ENCODE peak calls at places on chromosomes 13 and 19, in seven cellular contexts. X is HL-60, N is breast epithelium, M is GM23338, Q is esophagus muscularis mucosa, I is GM12892, Y is H1. R is an unnamed sample.

GRCh38 chr19:9909251-9909650 is 27.1 kb downstream of the OLFM2 start:
- DNase-seq in X (no peak), N (no peak), M (no peak), Q (no peak), I (no peak), Y (no peak), R (no peak)

GRCh38 chr13:98541701-98542203 is 35.2 kb downstream of the STK24 start:
- DNase-seq in X (no peak), N (no peak), M (no peak), Q (no peak), I (no peak), Y (no peak), R (no peak)

GRCh38 chr13:54433511-54434206 is 1405.0 kb downstream of the OLFM4 start:
- DNase-seq in X (no peak), N (no peak), M (no peak), Q (no peak), I (no peak), Y (no peak), R (no peak)

GRCh38 chr19:3357362-3357730 is 9.0 kb upstream of the NFIC start:
- DNase-seq in X (no peak), N (no peak), M (no peak), Q (no peak), I (no peak), Y (no peak), R (no peak)

GRCh38 chr19:6418562-6418932 is 6.1 kb downstream of the KHSRP start:
- DNase-seq in X (no peak), N (no peak), M (no peak), Q (no peak), I (no peak), Y (no peak), R (no peak)

GRCh38 chr19:39819786-39820185 is 14.2 kb downstream of the DYRK1B start:
- DNase-seq in X (no peak), N (no peak), M (no peak), Q (no peak), I (no peak), Y (no peak), R (no peak)

GRCh38 chr13:71148391-71148790 is 718.6 kb downstream of the DACH1 start:
- DNase-seq in X (no peak), N (no peak), M (no peak), Q (no peak), I (no peak), Y (no peak), R (no peak)

GRCh38 chr13:111270765-111271164 is 49.7 kb upstream of the TEX29 start:
- DNase-seq in X (no peak), N (no peak), M (no peak), Q (peak), I (no peak), Y (no peak), R (no peak)

GRCh38 chr19:5155586-5156210 is 184.9 kb downstream of the PTPRS start:
- DNase-seq in X (no peak), N (no peak), M (no peak), Q (no peak), I (no peak), Y (no peak), R (no peak)

GRCh38 chr13:27076411-27076810 is 95.2 kb downstream of the USP12 start:
- DNase-seq in X (no peak), N (no peak), M (no peak), Q (no peak), I (no peak), Y (no peak), R (no peak)

GRCh38 chr13:114077121-114077937 is 55.1 kb downstream of the RASA3 start:
- DNase-seq in X (no peak), N (peak), M (no peak), Q (no peak), I (no peak), Y (no peak), R (no peak)

GRCh38 chr19:604355-604754 is 14.7 kb downstream of the HCN2 start:
- DNase-seq in X (no peak), N (no peak), M (no peak), Q (no peak), I (peak), Y (no peak), R (no peak)

GRCh38 chr13:23488442-23488841 is 54.9 kb upstream of the SACS start:
- DNase-seq in X (no peak), N (no peak), M (no peak), Q (no peak), I (no peak), Y (no peak), R (no peak)

DNA sequence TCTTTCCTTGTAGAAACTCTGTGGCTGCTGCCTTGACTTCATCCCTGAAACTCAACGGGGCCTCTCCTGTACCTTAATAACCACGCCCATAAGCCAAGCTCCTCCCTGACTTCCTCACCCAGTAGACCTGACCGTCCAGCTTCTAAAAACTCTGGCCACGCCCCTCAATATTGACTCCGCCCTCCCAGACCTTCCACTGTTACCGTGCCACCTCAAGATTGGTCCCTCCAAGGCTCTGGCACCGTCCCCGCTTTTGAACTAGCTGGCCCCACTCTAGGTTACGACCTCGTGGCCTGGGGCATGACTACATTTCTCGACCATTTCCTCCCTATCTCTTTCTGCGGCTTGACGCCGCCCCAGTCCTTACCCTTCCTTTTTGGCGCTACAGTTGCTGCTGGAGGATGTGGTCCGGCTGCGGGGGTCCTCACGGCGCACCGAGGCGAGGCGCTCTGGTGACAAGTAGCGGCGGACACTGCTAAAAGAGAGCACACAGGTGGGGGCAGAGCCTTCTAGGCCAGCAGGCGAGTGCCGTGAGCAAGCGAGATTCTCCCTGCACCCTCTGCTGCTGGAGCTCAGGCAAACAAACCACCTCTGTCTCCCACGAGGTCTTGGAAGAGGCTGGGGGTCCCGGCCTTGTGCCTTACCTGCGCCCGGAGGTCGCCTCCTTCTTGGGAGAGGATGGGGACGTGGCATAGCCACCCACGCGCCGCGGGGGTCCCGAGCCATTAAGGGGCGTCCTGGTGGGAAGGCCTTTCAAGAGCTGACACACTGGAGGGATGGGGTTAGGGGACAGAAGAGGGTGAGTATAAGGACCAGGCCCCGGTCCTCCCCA is 2.3 kb upstream of the EML2 start:
- DNase-seq in X (peak), N (peak), M (peak), Q (peak), I (peak), Y (peak), R (peak)
- TF ChIP-seq POLR2AphosphoS5 in X (peak), N (no peak), M (peak), Q (no peak), I (no peak), Y (no peak), R (no peak)

DNA sequence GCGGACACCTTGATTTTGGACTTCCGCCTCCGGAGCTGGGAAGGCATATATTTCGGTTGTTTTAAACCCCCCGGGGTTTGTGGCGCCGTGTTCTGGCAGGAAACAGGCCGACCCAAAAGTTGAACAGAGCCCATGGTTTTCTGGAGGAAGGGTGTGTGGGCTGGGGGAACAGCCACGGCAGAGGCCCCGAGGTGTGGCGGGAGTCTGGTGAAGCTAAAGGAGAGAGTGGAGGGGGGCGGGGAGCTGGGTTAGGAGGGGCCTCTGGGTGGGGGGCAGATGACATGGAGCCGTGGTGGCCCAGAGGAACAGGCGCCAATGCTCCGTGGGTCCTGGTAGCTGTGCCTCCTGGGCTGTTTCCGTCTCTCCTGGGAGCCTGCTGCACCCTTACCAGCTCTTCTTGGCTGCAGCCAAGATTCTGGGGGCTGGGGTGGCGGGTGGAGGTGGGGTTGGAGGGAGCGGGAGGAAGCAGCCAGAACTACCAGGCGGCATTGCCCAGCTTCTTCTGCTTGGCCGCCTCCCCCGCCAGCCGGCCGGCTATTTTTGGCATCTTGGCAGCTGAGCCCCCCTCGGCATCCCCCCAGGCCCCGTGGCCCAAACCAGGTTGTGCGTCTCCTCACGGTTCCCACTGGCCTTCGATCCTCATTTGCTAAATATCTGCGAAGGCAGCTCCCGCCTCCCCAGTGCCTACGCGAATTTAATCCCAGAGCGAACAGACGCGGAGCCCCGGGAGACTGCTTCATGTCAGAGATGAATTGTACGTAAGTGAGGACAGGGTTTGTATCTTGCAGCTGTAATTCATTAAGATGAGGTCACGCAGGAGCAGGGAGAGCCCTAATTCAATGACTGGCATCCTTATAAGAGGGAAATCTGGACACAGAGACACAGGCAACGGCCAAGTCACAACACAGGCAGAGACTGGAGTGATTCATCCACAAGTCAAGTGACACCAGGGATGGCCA is 12.7 kb upstream of the PEAK3 start:
- DNase-seq in X (no peak), N (no peak), M (no peak), Q (no peak), I (no peak), Y (no peak), R (no peak)
- TF ChIP-seq POLR2AphosphoS5 in X (no peak), N (no peak), M (no peak), Q (no peak), I (no peak), Y (no peak), R (peak)

DNA sequence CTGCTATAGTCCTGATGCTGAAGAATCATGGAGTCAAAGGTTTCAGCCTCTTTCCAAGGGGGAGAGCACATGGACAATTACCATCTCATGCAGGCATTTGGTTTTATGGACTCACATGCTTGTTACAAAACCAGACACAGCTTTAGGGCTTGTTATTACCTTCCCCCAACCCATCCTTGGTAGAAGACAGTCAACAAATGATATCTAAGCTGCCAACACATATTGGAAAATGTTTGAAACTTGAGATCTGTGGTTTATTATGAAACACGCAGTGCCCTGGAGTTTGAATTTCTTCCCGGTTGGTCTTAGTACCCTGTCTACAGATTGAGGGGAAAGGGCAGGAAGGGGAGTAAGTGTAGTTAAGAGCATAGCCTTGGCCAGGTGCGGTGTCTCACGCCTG is 12.5 kb upstream of the CYP2A6 start:
- DNase-seq in X (no peak), N (no peak), M (no peak), Q (no peak), I (no peak), Y (no peak), R (no peak)
- TF ChIP-seq POLR2AphosphoS5 in X (no peak), N (no peak), M (no peak), Q (no peak), I (no peak), Y (no peak), R (no peak)

GRCh38 chr19:16315825-16316505 is 8.7 kb upstream of the KLF2 start:
- DNase-seq in X (peak), N (no peak), M (no peak), Q (no peak), I (no peak), Y (no peak), R (peak)
- TF ChIP-seq POLR2AphosphoS5 in X (peak), N (peak), M (no peak), Q (peak), I (no peak), Y (no peak), R (peak)

DNA sequence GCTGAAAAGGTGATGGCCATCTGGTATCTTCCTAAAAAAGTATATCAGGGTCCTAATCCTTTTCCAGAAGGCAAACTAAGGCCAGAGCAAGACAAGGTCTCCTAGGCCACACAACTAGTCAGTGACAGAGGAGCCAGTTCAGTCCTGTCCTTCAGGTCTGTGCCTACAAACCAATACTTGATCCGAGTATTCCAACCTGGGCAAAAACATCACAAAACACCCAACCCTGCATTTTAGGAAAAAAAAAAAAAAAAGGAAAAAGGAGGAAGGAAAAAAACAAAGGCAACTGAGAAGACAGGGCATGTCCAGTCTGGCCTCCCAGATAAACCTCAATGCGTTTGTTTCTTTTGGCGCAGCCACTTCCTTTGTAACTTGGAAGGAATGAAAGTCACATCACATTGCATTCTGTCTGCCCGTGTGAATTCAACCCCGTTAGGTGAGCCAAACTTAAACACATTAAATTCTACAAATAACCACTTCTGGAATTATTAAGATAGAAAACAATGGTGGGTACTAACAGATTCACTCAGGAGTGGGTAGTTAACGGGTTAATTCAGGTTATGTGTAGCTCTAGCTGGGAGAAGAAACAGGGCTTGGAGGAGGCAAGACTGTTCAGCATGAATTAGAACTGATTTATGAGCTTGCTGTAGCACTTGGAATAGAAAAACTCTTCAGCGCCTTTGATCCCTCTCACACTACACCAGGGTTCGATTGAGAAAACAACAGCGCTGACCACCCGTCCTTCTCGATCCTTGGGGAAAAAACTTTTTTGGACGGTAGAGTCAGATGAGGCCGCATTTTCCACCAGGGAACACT is 43.0 kb upstream of the HNRNPA1L2 start:
- DNase-seq in X (no peak), N (no peak), M (no peak), Q (no peak), I (no peak), Y (no peak), R (no peak)
- TF ChIP-seq POLR2AphosphoS5 in X (no peak), N (no peak), M (no peak), Q (no peak), I (no peak), Y (no peak), R (no peak)

GRCh38 chr19:31330761-31331160 is 18.5 kb downstream of the TSHZ3 start:
- DNase-seq in X (no peak), N (no peak), M (no peak), Q (no peak), I (no peak), Y (no peak), R (no peak)

GRCh38 chr19:31330237-31330636 is 19.0 kb downstream of the TSHZ3 start:
- DNase-seq in X (no peak), N (no peak), M (no peak), Q (no peak), I (no peak), Y (no peak), R (no peak)

GRCh38 chr19:31326329-31327028 is 22.8 kb downstream of the TSHZ3 start:
- DNase-seq in X (no peak), N (no peak), M (no peak), Q (no peak), I (no peak), Y (no peak), R (no peak)

GRCh38 chr19:31329819-31330218 is 19.4 kb downstream of the TSHZ3 start:
- DNase-seq in X (no peak), N (no peak), M (no peak), Q (no peak), I (no peak), Y (no peak), R (no peak)

GRCh38 chr19:31328238-31328637 is 21.0 kb downstream of the TSHZ3 start:
- DNase-seq in X (no peak), N (no peak), M (no peak), Q (no peak), I (no peak), Y (no peak), R (no peak)
- TF ChIP-seq POLR2AphosphoS5 in X (no peak), N (no peak), M (no peak), Q (no peak), I (no peak), Y (no peak), R (no peak)

GRCh38 chr19:44258139-44258538 is 1.5 kb upstream of the ZNF233 start:
- DNase-seq in X (no peak), N (no peak), M (no peak), Q (no peak), I (no peak), Y (no peak), R (no peak)

GRCh38 chr19:44254496-44254895 is 5.2 kb upstream of the ZNF233 start:
- DNase-seq in X (no peak), N (no peak), M (no peak), Q (no peak), I (no peak), Y (no peak), R (no peak)

GRCh38 chr19:44258835-44259413 is 762 bp upstream of the ZNF233 start:
- DNase-seq in X (no peak), N (no peak), M (no peak), Q (no peak), I (no peak), Y (no peak), R (no peak)

GRCh38 chr19:44260343-44260681 is 626 bp downstream of the ZNF233 start:
- DNase-seq in X (no peak), N (no peak), M (peak), Q (no peak), I (no peak), Y (no peak), R (peak)

DNA sequence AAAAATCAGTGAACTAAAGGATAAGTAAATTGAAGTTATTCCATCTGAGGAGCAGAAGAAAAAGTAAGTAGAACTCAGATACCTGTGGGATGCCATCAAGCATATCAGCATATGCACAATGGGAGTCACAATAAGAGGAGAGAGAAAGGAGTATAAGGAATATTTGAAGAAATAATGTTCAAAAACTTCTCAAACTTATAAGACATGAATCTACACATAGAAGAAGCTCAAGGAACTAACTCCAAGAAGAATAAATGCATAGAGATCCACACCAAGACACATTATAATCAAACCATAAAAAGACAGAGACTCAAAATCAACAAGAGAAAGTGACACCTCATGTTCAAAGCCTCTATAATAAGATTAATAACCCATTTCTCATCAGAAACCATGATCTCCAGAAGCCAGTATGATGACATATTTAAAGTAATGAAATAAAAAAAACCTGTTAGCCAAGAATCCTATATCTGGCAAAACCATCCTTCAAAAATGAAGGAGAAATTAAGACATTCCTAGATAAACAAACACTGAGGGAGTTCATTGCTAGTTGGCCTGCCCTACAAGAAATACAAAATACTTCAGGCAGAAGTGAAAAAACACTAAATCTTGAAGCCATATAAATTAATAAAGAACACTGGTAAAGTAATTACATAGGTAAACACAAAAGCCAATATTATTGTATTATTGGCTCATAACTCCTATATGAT is 3.8 kb upstream of the ZNF233 start:
- DNase-seq in X (no peak), N (no peak), M (no peak), Q (no peak), I (no peak), Y (no peak), R (no peak)
- TF ChIP-seq POLR2AphosphoS5 in X (no peak), N (no peak), M (no peak), Q (no peak), I (no peak), Y (no peak), R (no peak)

GRCh38 chr19:46609511-46610412 is 8.6 kb downstream of the CALM3 start:
- DNase-seq in X (no peak), N (no peak), M (no peak), Q (no peak), I (no peak), Y (no peak), R (peak)

GRCh38 chr19:46610413-46610775 is 9.3 kb downstream of the CALM3 start:
- DNase-seq in X (no peak), N (no peak), M (no peak), Q (no peak), I (no peak), Y (no peak), R (peak)

GRCh38 chr19:46613525-46613924 is 11.4 kb downstream of the PTGIR start:
- DNase-seq in X (no peak), N (no peak), M (no peak), Q (no peak), I (no peak), Y (no peak), R (no peak)

GRCh38 chr19:46610851-46611770 is 10.0 kb downstream of the CALM3 start:
- DNase-seq in X (no peak), N (no peak), M (no peak), Q (no peak), I (no peak), Y (no peak), R (peak)

GRCh38 chr19:46611791-46612190 is 10.7 kb downstream of the CALM3 start:
- DNase-seq in X (no peak), N (no peak), M (no peak), Q (no peak), I (no peak), Y (no peak), R (no peak)
- TF ChIP-seq POLR2AphosphoS5 in X (no peak), N (no peak), M (no peak), Q (no peak), I (no peak), Y (no peak), R (no peak)